ENCODE peak calls at places on chromosomes 1 and 21, in eight cellular contexts. O, W, P, H, M, C, U and T are unnamed samples.

GRCh38 chr1:206579747-206580437 is 32.4 kb downstream of the EIF2D start:
- DNase-seq in O (peak), W (peak), P (peak), H (no peak), M (peak), C (no peak), U (peak), T (peak)

GRCh38 chr1:154501423-154502065 is 475 bp upstream of the TDRD10 start:
- DNase-seq in O (peak), W (no peak), P (peak), H (no peak), M (no peak), C (no peak), U (no peak), T (peak)

GRCh38 chr1:165564561-165564960 is 20.8 kb downstream of the LRRC52 start:
- DNase-seq in O (no peak), W (no peak), P (no peak), H (no peak), M (no peak), C (no peak), U (no peak), T (no peak)

GRCh38 chr21:25573409-25574206 is 33.7 kb downstream of the MRPL39 start:
- DNase-seq in O (no peak), W (no peak), P (peak), H (peak), M (peak), C (peak), U (peak), T (peak)

GRCh38 chr1:150272379-150272840 is at the start of gene C1orf54:
- DNase-seq in O (peak), W (peak), P (peak), H (no peak), M (no peak), C (peak), U (peak), T (no peak)

GRCh38 chr1:59116920-59117542 is 179.9 kb upstream of the FGGY start:
- DNase-seq in O (no peak), W (no peak), P (peak), H (no peak), M (no peak), C (peak), U (no peak), T (no peak)

GRCh38 chr1:36881071-36881405 is 153.3 kb downstream of the GRIK3 start:
- DNase-seq in O (no peak), W (no peak), P (no peak), H (no peak), M (no peak), C (no peak), U (no peak), T (no peak)

GRCh38 chr1:216081445-216081844 is 341.8 kb downstream of the USH2A start:
- DNase-seq in O (no peak), W (no peak), P (no peak), H (no peak), M (no peak), C (no peak), U (no peak), T (no peak)

GRCh38 chr1:236018885-236019453 is 45.9 kb downstream of the NID1 start:
- DNase-seq in O (peak), W (no peak), P (peak), H (no peak), M (no peak), C (peak), U (no peak), T (no peak)

GRCh38 chr21:35257413-35257812 is 208.3 kb upstream of the RUNX1 start:
- DNase-seq in O (peak), W (no peak), P (peak), H (no peak), M (no peak), C (peak), U (no peak), T (no peak)

GRCh38 chr1:191528275-191528674 is 630.0 kb upstream of the RGS18 start:
- DNase-seq in O (no peak), W (no peak), P (no peak), H (no peak), M (no peak), C (no peak), U (no peak), T (no peak)

GRCh38 chr1:10253755-10254154 is 43.4 kb downstream of the KIF1B start:
- DNase-seq in O (peak), W (no peak), P (peak), H (no peak), M (no peak), C (peak), U (no peak), T (no peak)

GRCh38 chr1:242569867-242570266 is 45.4 kb upstream of the PLD5 start:
- DNase-seq in O (no peak), W (no peak), P (no peak), H (no peak), M (no peak), C (no peak), U (no peak), T (no peak)

GRCh38 chr1:47241114-47242113 is 9.4 kb upstream of the TAL1 start:
- DNase-seq in O (no peak), W (no peak), P (peak), H (no peak), M (no peak), C (no peak), U (no peak), T (no peak)

GRCh38 chr1:32742956-32743355 is 40.4 kb upstream of the SYNC start:
- DNase-seq in O (no peak), W (no peak), P (no peak), H (no peak), M (no peak), C (no peak), U (no peak), T (no peak)

GRCh38 chr1:118944546-118944945 is 43.6 kb downstream of the TBX15 start:
- DNase-seq in O (no peak), W (no peak), P (no peak), H (no peak), M (no peak), C (no peak), U (no peak), T (no peak)

GRCh38 chr1:177282976-177283375 is 112.2 kb downstream of the BRINP2 start:
- DNase-seq in O (no peak), W (no peak), P (no peak), H (peak), M (no peak), C (no peak), U (no peak), T (no peak)

GRCh38 chr1:196399713-196400112 is 208.5 kb downstream of the KCNT2 start:
- DNase-seq in O (no peak), W (no peak), P (no peak), H (no peak), M (no peak), C (no peak), U (no peak), T (no peak)

GRCh38 chr21:32886339-32886738 is 114.8 kb upstream of the PAXBP1 start:
- DNase-seq in O (no peak), W (no peak), P (no peak), H (no peak), M (peak), C (no peak), U (peak), T (no peak)

GRCh38 chr1:91582431-91582921 is 81.8 kb downstream of the CDC7 start:
- DNase-seq in O (no peak), W (no peak), P (peak), H (peak), M (no peak), C (peak), U (no peak), T (no peak)

GRCh38 chr1:22676916-22677601 is 24.0 kb downstream of the C1QB start:
- DNase-seq in O (no peak), W (no peak), P (no peak), H (no peak), M (no peak), C (no peak), U (no peak), T (no peak)

GRCh38 chr1:3518256-3518655 is 63.8 kb downstream of the ARHGEF16 start:
- DNase-seq in O (no peak), W (no peak), P (no peak), H (no peak), M (peak), C (no peak), U (peak), T (no peak)

GRCh38 chr1:154405762-154406571 is 824 bp downstream of the IL6R start:
- DNase-seq in O (peak), W (peak), P (peak), H (no peak), M (peak), C (peak), U (peak), T (peak)

GRCh38 chr1:64631346-64632052 is 113.4 kb upstream of the RAVER2 start:
- DNase-seq in O (no peak), W (no peak), P (no peak), H (no peak), M (no peak), C (no peak), U (no peak), T (no peak)
- H3K4me3 ChIP-seq in O (no peak), W (no peak), P (no peak), H (no peak), M (no peak), C (no peak), U (no peak), T (no peak)

DNA sequence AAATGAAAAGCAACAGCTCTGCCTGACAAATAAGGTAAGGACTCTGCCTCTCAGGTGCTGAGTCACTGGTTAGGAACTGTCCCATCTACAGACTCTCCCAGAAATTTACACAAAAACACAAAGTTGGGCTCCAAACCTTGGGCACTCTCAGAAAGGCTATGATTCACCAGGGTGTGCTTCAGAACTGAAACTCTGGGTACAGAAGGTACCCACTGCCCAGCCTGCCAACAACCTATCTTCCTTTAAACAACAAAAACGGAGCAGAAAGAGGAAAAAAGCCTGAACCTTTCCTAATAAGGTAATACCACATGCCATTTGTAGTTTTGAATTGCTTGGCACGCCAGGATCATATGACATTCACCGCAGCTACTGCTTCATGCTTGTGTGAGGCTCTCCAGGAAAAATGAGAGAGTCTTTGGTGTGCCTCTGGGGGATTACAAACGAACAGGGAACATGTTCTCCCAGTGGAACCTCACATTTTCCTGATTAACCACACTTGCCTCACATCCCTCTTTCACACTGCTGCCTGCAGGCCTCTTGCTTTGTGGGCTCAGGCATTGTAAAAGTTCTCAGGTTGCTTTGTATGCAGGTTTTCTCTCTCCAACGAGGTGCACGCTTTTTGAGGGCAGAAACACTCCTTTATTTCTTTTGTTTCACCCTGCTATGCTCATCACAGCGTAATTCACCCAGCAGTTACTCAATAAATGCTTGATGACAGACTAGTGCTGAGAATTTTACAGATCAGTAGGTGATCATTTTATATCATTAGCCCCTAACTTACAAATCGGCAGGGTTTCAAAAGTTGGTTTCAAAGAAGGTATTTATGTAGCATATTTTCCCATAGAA is 65.1 kb downstream of the GADD45A start:
- DNase-seq in O (peak), W (peak), P (peak), H (no peak), M (no peak), C (peak), U (no peak), T (no peak)
- H3K4me3 ChIP-seq in O (no peak), W (no peak), P (no peak), H (peak), M (no peak), C (no peak), U (no peak), T (no peak)

DNA sequence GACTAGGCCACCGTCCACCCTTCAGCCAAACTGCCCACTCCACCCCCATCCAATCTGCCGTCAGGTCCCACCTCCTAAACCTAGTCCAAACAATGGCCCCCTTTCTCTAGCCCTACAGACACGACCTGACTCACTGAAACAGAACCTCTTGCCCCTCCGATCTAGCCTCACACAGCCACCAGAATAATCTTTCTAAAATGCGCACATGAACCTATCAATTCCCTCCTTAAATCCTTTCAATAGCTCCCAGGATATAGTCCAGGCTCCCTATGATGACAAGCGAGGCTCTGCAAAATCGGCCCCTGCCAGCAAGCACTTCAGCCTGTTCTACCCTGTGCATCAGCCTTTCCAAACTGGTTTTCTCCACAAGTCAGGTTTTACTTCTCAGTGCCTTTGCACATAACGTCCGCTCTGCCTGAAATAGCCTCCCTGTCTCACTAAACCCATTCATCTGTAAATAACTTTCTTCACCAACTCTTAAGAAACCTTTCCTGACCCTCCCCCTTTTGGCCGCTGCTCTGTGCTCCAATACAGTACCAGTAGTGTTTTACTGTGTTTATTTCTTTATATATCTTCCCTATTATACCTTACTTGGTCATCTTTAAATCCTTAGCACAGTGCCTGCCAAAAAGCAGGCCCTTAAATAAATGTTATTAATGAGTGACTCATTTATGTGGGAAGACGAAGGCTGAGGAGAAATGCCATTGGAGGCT is 9.0 kb upstream of the CDC20 start:
- DNase-seq in O (no peak), W (no peak), P (peak), H (no peak), M (no peak), C (peak), U (peak), T (no peak)
- H3K4me3 ChIP-seq in O (no peak), W (peak), P (peak), H (peak), M (no peak), C (no peak), U (peak), T (no peak)

DNA sequence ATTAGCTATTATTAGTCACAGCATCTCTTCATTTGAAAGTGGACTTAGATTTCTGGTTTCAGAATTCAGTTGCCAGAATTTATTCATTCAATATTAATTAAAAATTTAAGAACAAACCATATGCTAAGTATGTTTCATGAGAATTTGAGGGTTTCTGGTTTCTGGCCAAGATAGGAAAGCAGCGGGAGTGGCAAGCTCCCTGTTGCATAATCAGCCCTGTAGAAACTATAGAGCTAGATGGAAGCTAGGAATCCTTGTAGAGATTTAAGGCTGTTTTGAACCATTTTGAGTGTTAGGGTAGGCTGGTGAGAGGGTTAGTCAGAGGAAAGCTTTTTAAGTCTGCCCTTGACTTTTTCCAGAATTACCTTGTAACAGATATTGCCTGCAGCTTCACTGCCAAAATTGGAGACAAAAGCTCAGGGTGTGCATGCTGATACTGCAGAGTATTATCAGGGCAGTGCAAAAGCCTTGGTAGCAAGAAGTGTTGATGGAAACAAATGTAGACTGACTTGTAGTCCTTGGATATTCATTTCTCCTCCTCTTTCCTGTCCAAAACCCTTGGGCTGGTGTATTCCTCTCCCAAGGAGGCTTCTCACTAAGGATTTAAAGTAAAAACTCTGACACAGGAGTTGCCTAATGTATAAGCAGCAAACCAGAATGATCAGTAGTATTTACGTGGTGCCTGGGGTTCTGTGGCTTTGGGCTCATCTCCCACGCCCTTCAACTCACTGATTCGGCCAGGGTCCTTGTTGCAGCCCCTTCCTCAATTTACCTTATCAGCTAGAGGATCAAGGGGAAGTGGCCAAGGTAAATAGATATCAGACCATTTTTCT is 12.6 kb upstream of the GIPC2 start:
- DNase-seq in O (no peak), W (no peak), P (peak), H (no peak), M (no peak), C (peak), U (no peak), T (no peak)
- H3K4me3 ChIP-seq in O (no peak), W (no peak), P (no peak), H (no peak), M (no peak), C (no peak), U (no peak), T (no peak)

DNA sequence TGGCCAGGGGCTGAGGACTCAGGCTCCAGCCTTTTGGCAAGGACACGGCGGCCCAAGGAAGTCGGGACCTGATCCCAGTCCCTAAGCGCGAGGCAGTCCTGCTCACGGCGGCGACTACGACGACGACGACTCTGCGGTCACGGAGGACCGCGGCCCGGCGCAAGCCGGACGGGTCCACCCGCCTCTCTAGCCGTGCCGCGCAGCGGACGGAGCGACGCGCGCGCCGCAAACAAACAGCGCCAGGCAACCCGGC is 381 bp downstream of the WNT9A start:
- DNase-seq in O (no peak), W (no peak), P (peak), H (no peak), M (no peak), C (no peak), U (no peak), T (no peak)
- H3K4me3 ChIP-seq in O (peak), W (peak), P (peak), H (peak), M (peak), C (peak), U (no peak), T (peak)